ENCODE peak calls at places on chromosomes 6 and 20, in six cellular contexts. One of them, this sample, is unnamed.

GRCh38 chr6:356828-357251 is 34.7 kb upstream of the IRF4 start:
- DNase-seq in vagina: no peak
- DNase-seq in WTC11: no peak
- DNase-seq in type B pancreatic cell: no peak
- DNase-seq in AG04450: no peak
- DNase-seq in psoas muscle: no peak
- DNase-seq in this sample: no peak

GRCh38 chr20:45347936-45348809 is at the start of gene SDC4:
- DNase-seq in WTC11: peak
- DNase-seq in psoas muscle: peak
- DNase-seq in vagina: no peak
- DNase-seq in type B pancreatic cell: peak
- DNase-seq in AG04450: no peak
- DNase-seq in this sample: no peak

GRCh38 chr6:17446713-17447112 is 53.3 kb downstream of the CAP2 start:
- DNase-seq in WTC11: peak
- DNase-seq in vagina: no peak
- DNase-seq in type B pancreatic cell: no peak
- DNase-seq in AG04450: no peak
- DNase-seq in psoas muscle: no peak
- DNase-seq in this sample: no peak

GRCh38 chr6:47355496-47355895 is 45.8 kb upstream of the TNFRSF21 start:
- DNase-seq in psoas muscle: no peak
- DNase-seq in AG04450: no peak
- DNase-seq in type B pancreatic cell: no peak
- DNase-seq in vagina: no peak
- DNase-seq in WTC11: no peak
- DNase-seq in this sample: no peak

GRCh38 chr6:31173406-31173805 is 2.9 kb upstream of the POU5F1 start:
- DNase-seq in WTC11: no peak
- DNase-seq in AG04450: no peak
- DNase-seq in psoas muscle: no peak
- DNase-seq in vagina: no peak
- DNase-seq in type B pancreatic cell: no peak
- DNase-seq in this sample: no peak

GRCh38 chr6:56374841-56375369 is 127.5 kb upstream of the COL21A1 start:
- DNase-seq in psoas muscle: no peak
- DNase-seq in vagina: no peak
- DNase-seq in AG04450: peak
- DNase-seq in WTC11: no peak
- DNase-seq in type B pancreatic cell: no peak
- DNase-seq in this sample: no peak

GRCh38 chr6:170025341-170026271 is 265.3 kb downstream of the DLL1 start:
- DNase-seq in AG04450: no peak
- DNase-seq in type B pancreatic cell: peak
- DNase-seq in psoas muscle: no peak
- DNase-seq in WTC11: no peak
- DNase-seq in vagina: peak
- DNase-seq in this sample: no peak

GRCh38 chr20:25040438-25040831 is 17.5 kb downstream of the ACSS1 start:
- DNase-seq in vagina: no peak
- DNase-seq in AG04450: peak
- DNase-seq in psoas muscle: peak
- DNase-seq in type B pancreatic cell: no peak
- DNase-seq in WTC11: no peak
- DNase-seq in this sample: no peak

GRCh38 chr6:829646-830045 is 136.7 kb upstream of the EXOC2 start:
- DNase-seq in vagina: no peak
- DNase-seq in WTC11: no peak
- DNase-seq in AG04450: no peak
- DNase-seq in psoas muscle: no peak
- DNase-seq in type B pancreatic cell: no peak
- DNase-seq in this sample: no peak

GRCh38 chr6:118485601-118486550 is 62.2 kb upstream of the PLN start:
- DNase-seq in WTC11: no peak
- DNase-seq in AG04450: no peak
- DNase-seq in vagina: no peak
- DNase-seq in psoas muscle: no peak
- DNase-seq in type B pancreatic cell: no peak
- DNase-seq in this sample: no peak

GRCh38 chr20:12237772-12238171 is 320.1 kb downstream of the BTBD3 start:
- DNase-seq in type B pancreatic cell: no peak
- DNase-seq in AG04450: no peak
- DNase-seq in vagina: no peak
- DNase-seq in WTC11: no peak
- DNase-seq in psoas muscle: no peak
- DNase-seq in this sample: no peak

GRCh38 chr6:129490551-129491245 is 219.3 kb downstream of the ARHGAP18 start:
- DNase-seq in vagina: no peak
- DNase-seq in type B pancreatic cell: no peak
- DNase-seq in psoas muscle: no peak
- DNase-seq in WTC11: no peak
- DNase-seq in AG04450: peak
- DNase-seq in this sample: no peak

GRCh38 chr20:35297153-35297552 is 4.9 kb upstream of the FAM83C start:
- DNase-seq in psoas muscle: no peak
- DNase-seq in type B pancreatic cell: no peak
- DNase-seq in WTC11: no peak
- DNase-seq in vagina: no peak
- DNase-seq in AG04450: no peak
- DNase-seq in this sample: no peak
- TF ChIP-seq CTCF in psoas muscle: no peak
- TF ChIP-seq CTCF in type B pancreatic cell: no peak
- TF ChIP-seq CTCF in WTC11: no peak
- TF ChIP-seq CTCF in vagina: no peak
- TF ChIP-seq CTCF in AG04450: no peak
- TF ChIP-seq CTCF in this sample: no peak

DNA sequence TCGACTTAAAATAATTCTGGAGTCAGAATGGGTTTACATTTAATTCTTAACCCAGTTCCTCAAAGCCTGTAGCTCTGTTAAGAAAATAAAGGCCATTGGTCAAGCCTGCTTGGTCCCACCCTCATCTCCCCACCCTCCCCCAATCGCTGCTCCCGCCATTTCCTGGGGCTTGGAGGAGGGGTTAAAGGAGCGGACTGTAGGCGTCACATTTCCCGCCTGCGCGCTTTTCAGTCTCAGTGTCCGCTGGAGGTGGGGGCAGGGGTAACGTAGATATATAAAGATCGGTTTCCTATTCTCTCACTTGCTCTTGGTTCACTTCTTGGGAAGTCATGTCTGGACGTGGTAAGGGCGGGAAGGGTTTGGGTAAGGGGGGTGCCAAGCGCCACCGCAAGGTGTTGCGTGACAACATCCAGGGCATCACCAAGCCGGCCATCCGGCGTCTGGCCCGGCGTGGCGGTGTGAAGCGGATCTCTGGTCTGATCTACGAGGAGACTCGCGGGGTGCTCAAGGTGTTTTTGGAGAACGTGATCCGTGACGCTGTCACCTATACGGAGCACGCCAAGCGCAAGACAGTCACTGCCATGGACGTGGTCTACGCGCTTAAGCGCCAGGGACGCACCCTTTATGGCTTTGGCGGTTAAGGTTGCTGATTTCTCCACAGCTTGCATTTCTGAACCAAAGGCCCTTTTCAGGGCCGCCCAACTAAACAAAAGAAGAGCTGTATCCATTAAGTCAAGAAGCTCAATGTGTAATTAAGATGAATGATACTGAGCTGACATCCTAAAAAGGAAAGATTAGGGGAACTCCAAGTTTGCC is 59.0 kb downstream of the TRIM38 start:
- DNase-seq in WTC11: peak
- DNase-seq in AG04450: peak
- DNase-seq in type B pancreatic cell: peak
- DNase-seq in psoas muscle: peak
- DNase-seq in vagina: peak
- DNase-seq in this sample: peak
- TF ChIP-seq CTCF in WTC11: no peak
- TF ChIP-seq CTCF in AG04450: no peak
- TF ChIP-seq CTCF in type B pancreatic cell: no peak
- TF ChIP-seq CTCF in psoas muscle: no peak
- TF ChIP-seq CTCF in vagina: no peak
- TF ChIP-seq CTCF in this sample: no peak

GRCh38 chr6:126170875-126171489 is 168.9 kb upstream of the CENPW start:
- DNase-seq in WTC11: no peak
- DNase-seq in vagina: no peak
- DNase-seq in type B pancreatic cell: no peak
- DNase-seq in AG04450: no peak
- DNase-seq in psoas muscle: no peak
- DNase-seq in this sample: no peak
- TF ChIP-seq CTCF in WTC11: peak
- TF ChIP-seq CTCF in vagina: no peak
- TF ChIP-seq CTCF in type B pancreatic cell: peak
- TF ChIP-seq CTCF in AG04450: peak
- TF ChIP-seq CTCF in psoas muscle: peak
- TF ChIP-seq CTCF in this sample: peak

DNA sequence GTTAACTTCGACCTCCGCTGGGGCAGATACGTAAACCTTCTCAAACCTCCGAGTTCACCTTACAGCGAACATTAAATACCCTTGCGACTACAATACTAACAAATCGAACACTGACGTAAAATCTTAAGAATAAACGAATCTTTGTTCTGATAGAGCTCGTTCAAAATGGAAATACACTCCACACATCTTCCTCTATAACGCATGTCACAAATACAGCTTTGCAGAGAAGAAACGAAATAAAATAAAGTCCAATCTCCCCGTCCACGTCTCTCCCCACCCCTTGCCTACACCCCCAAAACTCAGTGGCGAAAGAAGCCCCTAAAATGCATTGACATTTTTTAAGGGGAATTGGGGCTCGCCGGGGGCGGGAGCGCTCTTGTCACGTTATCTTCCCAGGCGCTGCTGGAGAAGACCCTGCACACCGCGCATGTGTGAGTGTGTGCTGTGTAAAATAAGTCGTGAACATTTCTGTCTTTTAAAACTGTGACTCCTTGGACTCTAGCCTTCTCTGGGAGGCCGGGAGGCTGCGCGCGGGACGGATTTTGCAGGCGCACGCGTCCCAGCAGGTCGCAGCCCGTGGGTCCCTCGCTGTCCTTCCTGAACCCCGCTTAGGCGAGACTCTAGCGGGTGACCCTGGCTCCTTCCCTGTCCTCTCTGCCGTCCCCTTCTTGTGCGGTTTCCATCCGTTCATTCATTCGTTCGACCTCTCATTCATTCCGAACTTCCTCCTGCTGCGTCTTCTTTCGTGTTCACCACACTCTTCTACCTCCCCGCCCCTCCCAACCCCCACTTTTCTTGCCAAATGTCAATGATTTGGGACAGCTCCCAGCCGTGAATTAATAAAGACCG is 2.4 kb downstream of the NRN1 start:
- DNase-seq in vagina: peak
- DNase-seq in psoas muscle: no peak
- DNase-seq in type B pancreatic cell: no peak
- DNase-seq in AG04450: no peak
- DNase-seq in WTC11: no peak
- DNase-seq in this sample: no peak
- TF ChIP-seq CTCF in vagina: no peak
- TF ChIP-seq CTCF in psoas muscle: no peak
- TF ChIP-seq CTCF in type B pancreatic cell: no peak
- TF ChIP-seq CTCF in AG04450: no peak
- TF ChIP-seq CTCF in WTC11: no peak
- TF ChIP-seq CTCF in this sample: no peak

GRCh38 chr20:15789083-15789482 is 784.2 kb downstream of the KIF16B start:
- DNase-seq in WTC11: no peak
- DNase-seq in vagina: no peak
- DNase-seq in psoas muscle: no peak
- DNase-seq in type B pancreatic cell: no peak
- DNase-seq in AG04450: no peak
- DNase-seq in this sample: no peak

DNA sequence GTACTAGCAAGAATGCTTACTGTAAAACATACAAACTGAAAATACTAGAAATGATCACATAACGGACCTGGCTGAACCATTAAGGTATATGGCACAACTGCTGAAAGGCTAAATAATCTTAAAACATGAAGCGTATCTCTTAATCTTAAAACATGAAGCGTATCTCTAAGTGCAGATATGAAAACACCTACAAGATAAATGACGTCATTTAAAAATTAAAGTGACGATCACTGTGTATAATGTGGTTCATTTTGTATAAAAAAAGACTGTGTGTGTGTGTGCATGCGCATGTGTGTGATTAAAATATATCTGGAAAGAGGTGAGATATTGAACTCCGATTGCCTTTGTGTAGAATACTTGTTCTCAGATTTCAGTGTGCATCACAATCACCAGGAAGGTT is 780.4 kb downstream of the KIF16B start:
- DNase-seq in AG04450: no peak
- DNase-seq in vagina: no peak
- DNase-seq in WTC11: no peak
- DNase-seq in psoas muscle: no peak
- DNase-seq in type B pancreatic cell: no peak
- DNase-seq in this sample: no peak
- TF ChIP-seq CTCF in AG04450: no peak
- TF ChIP-seq CTCF in vagina: no peak
- TF ChIP-seq CTCF in WTC11: no peak
- TF ChIP-seq CTCF in psoas muscle: no peak
- TF ChIP-seq CTCF in type B pancreatic cell: no peak
- TF ChIP-seq CTCF in this sample: no peak

GRCh38 chr6:27604986-27605385 is 132.1 kb upstream of the ZNF184 start:
- DNase-seq in type B pancreatic cell: no peak
- DNase-seq in vagina: no peak
- DNase-seq in psoas muscle: no peak
- DNase-seq in AG04450: no peak
- DNase-seq in WTC11: no peak
- DNase-seq in this sample: no peak

GRCh38 chr6:27611451-27611850 is 138.5 kb upstream of the ZNF184 start:
- DNase-seq in type B pancreatic cell: no peak
- DNase-seq in vagina: no peak
- DNase-seq in psoas muscle: no peak
- DNase-seq in AG04450: no peak
- DNase-seq in WTC11: no peak
- DNase-seq in this sample: no peak

GRCh38 chr6:27605401-27606342 is 132.8 kb upstream of the ZNF184 start:
- DNase-seq in WTC11: peak
- DNase-seq in vagina: no peak
- DNase-seq in type B pancreatic cell: no peak
- DNase-seq in psoas muscle: no peak
- DNase-seq in AG04450: no peak
- DNase-seq in this sample: no peak

GRCh38 chr6:27608916-27609883 is 136.3 kb upstream of the ZNF184 start:
- DNase-seq in AG04450: no peak
- DNase-seq in vagina: no peak
- DNase-seq in psoas muscle: no peak
- DNase-seq in WTC11: no peak
- DNase-seq in type B pancreatic cell: no peak
- DNase-seq in this sample: no peak
- TF ChIP-seq CTCF in AG04450: peak
- TF ChIP-seq CTCF in vagina: no peak
- TF ChIP-seq CTCF in psoas muscle: peak
- TF ChIP-seq CTCF in WTC11: peak
- TF ChIP-seq CTCF in type B pancreatic cell: peak
- TF ChIP-seq CTCF in this sample: peak

DNA sequence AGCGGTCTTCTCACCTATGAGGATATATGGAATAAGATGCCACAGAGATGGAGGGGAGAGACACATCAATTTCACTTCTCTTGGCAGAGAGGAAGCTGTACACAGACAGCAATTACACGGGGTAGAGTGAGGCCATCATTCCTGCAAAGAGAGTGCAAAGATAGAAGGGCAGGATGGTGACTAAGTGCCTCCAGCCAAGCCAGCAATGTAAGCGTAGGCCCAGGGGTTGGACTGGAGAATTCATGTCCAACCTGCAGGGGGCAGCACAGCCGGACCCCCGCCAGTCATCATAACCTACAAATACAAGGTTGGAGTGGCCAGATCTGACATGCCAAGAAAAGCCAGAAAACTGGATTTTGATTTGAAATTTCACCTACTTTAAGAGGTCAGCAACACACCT is 56.3 kb downstream of the NRN1 start:
- DNase-seq in psoas muscle: no peak
- DNase-seq in vagina: no peak
- DNase-seq in AG04450: no peak
- DNase-seq in type B pancreatic cell: no peak
- DNase-seq in WTC11: peak
- DNase-seq in this sample: no peak
- TF ChIP-seq CTCF in psoas muscle: peak
- TF ChIP-seq CTCF in vagina: no peak
- TF ChIP-seq CTCF in AG04450: no peak
- TF ChIP-seq CTCF in type B pancreatic cell: peak
- TF ChIP-seq CTCF in WTC11: peak
- TF ChIP-seq CTCF in this sample: peak